ENCODE peak calls at places on chromosomes 6 and 20, in four cellular contexts. J, T, B and Y are unnamed samples.

GRCh38 chr6:117303323-117303722 is 38.0 kb downstream of the VGLL2 start:
- DNase-seq in B (no peak), J (no peak), T (no peak), Y (no peak)

GRCh38 chr6:53795702-53796450 is 1.1 kb downstream of the LRRC1 start:
- DNase-seq in B (no peak), T (peak; percentile 43), J (no peak), Y (no peak)

GRCh38 chr20:57772349-57772964 is 62.6 kb upstream of the PMEPA1 start:
- DNase-seq in T (peak; percentile 58), J (no peak), B (peak; percentile 93), Y (no peak)

GRCh38 chr6:97215157-97215769 is 67.8 kb downstream of the MMS22L start:
- DNase-seq in J (no peak), T (peak; percentile 78), B (peak; percentile 50), Y (no peak)

GRCh38 chr6:136365781-136366354 is 76.2 kb upstream of the BCLAF1 start:
- DNase-seq in B (no peak), J (peak; percentile 25), T (no peak), Y (peak; percentile 1)

GRCh38 chr20:25076731-25077609 is 5.0 kb downstream of the VSX1 start:
- DNase-seq in T (peak; percentile 22), J (no peak), B (peak; percentile 65), Y (no peak)

GRCh38 chr6:16669227-16669626 is 92.0 kb downstream of the ATXN1 start:
- DNase-seq in J (no peak), T (peak; percentile 53), B (peak; percentile 88), Y (peak; percentile 84)

GRCh38 chr6:34085453-34086170 is 60.3 kb downstream of the GRM4 start:
- DNase-seq in T (no peak), J (no peak), B (no peak), Y (no peak)

GRCh38 chr20:18360601-18361000 is 72.3 kb downstream of the ZNF133 start:
- DNase-seq in T (no peak), B (peak; percentile 57), J (no peak), Y (no peak)

GRCh38 chr6:82843291-82843885 is 222.3 kb downstream of the UBE3D start:
- DNase-seq in J (no peak), T (no peak), B (no peak), Y (no peak)

GRCh38 chr20:37853823-37854375 is 49.0 kb upstream of the VSTM2L start:
- DNase-seq in B (no peak), J (no peak), T (no peak), Y (no peak)

GRCh38 chr6:96626749-96627353 is 63.9 kb downstream of the FHL5 start:
- DNase-seq in T (peak; percentile 46), B (peak; percentile 41), J (no peak), Y (no peak)

GRCh38 chr6:1407499-1407990 is 18.2 kb downstream of the FOXF2 start:
- DNase-seq in J (no peak), B (no peak), T (peak; percentile 46), Y (no peak)

GRCh38 chr20:39829255-39829654 is 859.8 kb downstream of the MAFB start:
- DNase-seq in B (no peak), J (no peak), T (peak; percentile 28), Y (no peak)

GRCh38 chr20:47181056-47181862 is 175.2 kb downstream of the ZMYND8 start:
- DNase-seq in J (no peak), T (peak; percentile 38), B (peak; percentile 88), Y (no peak)

GRCh38 chr6:89475634-89476033 is 42.7 kb downstream of the ANKRD6 start:
- DNase-seq in B (no peak), T (peak; percentile 6), J (no peak), Y (no peak)

GRCh38 chr6:157994126-157994795 is 12.6 kb downstream of the SYNJ2 start:
- DNase-seq in B (no peak), T (no peak), J (no peak), Y (no peak)

GRCh38 chr20:8464368-8464767 is 332.3 kb downstream of the PLCB1 start:
- DNase-seq in J (no peak), B (peak; percentile 19), T (no peak), Y (no peak)

GRCh38 chr6:111175135-111175534 is 87.8 kb downstream of the SLC16A10 start:
- DNase-seq in J (no peak), B (no peak), T (no peak), Y (no peak)

GRCh38 chr20:2859330-2860121 is 13.8 kb upstream of the PTPRA start:
- DNase-seq in J (no peak), T (no peak), B (no peak), Y (no peak)

GRCh38 chr20:21257192-21257591 is 45.9 kb upstream of the XRN2 start:
- DNase-seq in J (no peak), B (no peak), T (no peak), Y (no peak)

GRCh38 chr6:33088258-33088930 is 12.6 kb downstream of the HLA-DPB1 start:
- DNase-seq in J (no peak), B (peak; percentile 80), T (no peak), Y (no peak)

GRCh38 chr6:33367009-33367714 is 24.5 kb upstream of the KIFC1 start:
- DNase-seq in T (no peak), B (no peak), J (no peak), Y (no peak)

GRCh38 chr20:4961746-4962145 is 39.6 kb downstream of the SLC23A2 start:
- DNase-seq in J (no peak), B (no peak), T (peak; percentile 99), Y (no peak)

DNA sequence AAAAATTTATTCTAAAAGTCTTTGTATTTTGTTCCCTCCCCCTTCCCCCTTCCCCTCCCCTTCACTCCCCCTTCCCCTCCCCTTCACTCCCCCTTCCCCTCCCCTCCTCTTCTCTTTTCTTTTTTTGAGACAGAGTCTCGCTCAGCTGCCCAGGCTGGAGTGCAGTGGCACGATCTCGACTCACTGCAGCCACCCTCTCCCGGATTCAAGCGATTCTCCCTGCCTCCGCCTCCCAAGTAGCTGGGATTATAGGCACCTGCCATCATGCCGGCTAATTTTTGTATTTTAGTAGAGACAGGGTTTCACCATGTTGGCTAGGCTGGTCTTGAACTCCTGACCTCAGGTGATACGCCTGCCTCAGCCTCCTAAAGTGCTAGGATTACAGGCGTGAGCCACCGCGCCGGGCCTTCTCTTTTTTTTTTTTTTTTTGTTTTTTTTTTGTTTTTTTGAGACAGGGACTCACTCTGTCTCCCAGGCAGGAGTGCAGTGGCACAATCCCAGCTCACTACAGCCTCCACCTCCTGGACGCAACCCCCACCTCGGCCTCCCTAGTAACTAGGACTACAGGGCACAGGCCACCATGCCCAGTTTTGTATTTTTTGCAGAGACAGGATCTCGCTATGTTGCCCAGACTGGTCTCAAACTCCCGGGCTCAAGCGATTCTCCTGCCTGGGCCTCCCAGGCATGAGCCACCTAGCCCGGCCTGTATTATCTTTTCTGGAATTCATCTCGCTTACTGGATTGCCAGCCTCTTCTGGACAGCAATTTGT is 1.1 kb upstream of the AFG1L start:
- DNase-seq in J (no peak), T (no peak), B (no peak), Y (no peak)
- H3K4me3 ChIP-seq in J (peak overlapping the region; percentile 74), T (peak overlapping the region; percentile 94), B (peak overlapping the region; percentile 85), Y (peak overlapping the region; percentile 97)

GRCh38 chr6:36839819-36840379 is 655 bp upstream of the CPNE5 start:
- DNase-seq in B (no peak), J (no peak), T (peak; percentile 16), Y (peak; percentile 57)

GRCh38 chr6:36841756-36842155 is 2.5 kb upstream of the CPNE5 start:
- DNase-seq in B (no peak), T (no peak), J (no peak), Y (no peak)

GRCh38 chr6:36843169-36843568 is 3.9 kb upstream of the CPNE5 start:
- DNase-seq in B (no peak), T (no peak), J (no peak), Y (no peak)

GRCh38 chr6:36838896-36839818 is at the start of gene CPNE5:
- DNase-seq in T (no peak), B (no peak), J (no peak), Y (no peak)

DNA sequence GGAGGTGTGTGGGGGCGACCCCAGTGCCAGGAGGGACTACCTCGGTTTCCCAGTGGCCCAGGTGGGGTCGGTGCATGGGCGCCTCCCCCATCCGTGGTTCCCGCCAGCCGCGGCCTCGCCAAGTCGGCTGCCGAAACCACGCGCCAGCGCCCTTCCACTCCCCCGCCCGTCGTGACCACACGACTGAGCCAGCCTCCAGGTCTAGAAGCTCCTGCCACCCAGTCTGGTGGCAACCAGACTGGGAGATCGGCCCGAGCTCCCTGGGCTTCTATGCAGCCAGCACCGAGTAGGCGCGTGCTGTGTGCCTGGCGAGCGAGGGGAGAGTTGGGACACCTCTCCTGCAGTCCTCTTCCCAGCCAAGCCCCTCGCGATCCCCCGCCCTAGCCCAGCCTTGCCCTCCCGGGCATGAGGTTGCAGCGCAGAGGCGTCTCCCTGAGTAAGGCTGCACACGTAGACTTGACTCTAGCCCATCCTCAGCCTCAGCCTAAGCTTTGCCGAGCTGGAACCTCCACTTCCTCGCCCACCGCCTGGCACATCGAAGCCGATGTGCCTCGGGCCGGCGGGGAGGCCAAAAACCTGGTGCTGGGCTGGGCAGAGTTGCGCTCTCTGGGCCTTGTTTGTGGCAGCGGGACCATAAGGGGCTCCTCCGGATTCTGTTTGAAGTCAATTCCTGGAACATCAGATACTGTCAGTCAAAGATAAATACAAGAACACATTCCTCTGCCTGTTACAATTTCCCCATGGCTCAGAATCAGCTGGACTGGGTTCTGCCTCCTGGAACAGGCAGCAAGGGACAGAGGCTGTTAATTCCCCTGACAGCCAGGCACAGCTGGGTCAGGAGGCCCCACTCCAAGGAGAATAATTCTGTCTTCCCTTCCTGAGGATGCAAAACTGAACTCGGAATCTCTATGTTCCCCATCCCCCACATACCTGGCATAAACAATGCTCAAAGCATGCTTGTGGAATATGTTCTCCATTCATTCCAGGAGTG is 1.5 kb upstream of the CPNE5 start:
- DNase-seq in B (no peak), J (no peak), T (no peak), Y (peak; percentile 52)
- H3K4me3 ChIP-seq in B (no peak overlapping the region), J (no peak overlapping the region), T (peak overlapping the region; percentile 53), Y (peak overlapping the region; percentile 38)

GRCh38 chr20:44208165-44208564 is 2.4 kb downstream of the OSER1 start:
- DNase-seq in T (no peak), B (no peak), J (no peak), Y (no peak)
- H3K4me3 ChIP-seq in T (peak overlapping the region; percentile 98), B (no peak overlapping the region), J (no peak overlapping the region), Y (no peak overlapping the region)

DNA sequence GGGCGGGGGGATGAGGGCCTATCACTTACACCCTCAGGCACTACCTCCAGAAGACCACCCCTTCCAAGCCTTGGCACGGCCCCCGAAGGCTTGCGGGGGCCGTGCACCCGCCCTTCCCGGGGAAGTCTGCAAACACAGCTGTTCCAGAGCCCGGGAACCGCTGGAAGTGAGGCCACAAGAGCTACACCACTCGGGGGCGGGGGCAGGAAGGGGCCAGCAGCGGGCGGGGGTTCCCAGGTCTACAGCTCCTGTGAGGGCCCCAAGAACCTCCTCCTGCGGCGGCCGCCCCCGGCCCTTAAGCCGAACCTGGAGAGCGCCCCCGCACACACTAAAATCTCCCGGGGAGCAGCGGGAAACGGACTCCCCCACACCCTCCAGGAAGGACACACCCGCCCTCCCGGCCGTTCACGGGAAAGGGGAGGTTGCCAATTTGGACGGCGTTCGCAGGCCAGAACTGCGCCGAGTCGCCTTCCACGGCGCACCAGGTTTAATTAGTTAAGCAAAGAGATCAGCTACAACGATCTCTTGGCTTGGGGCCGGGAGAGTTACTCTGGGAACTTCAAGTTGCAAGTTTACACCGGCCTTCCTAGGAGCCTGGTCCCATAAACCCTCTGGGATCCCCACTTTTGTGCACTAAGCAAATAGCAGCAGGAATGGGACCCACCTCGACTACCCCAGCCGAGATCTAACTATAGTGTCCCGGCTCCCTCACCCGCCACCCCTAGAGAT is 1.8 kb downstream of the JAG1 start:
- DNase-seq in B (no peak), J (peak; percentile 64), T (peak; percentile 65), Y (no peak)
- H3K4me3 ChIP-seq in B (peak overlapping the region; percentile 90), J (peak overlapping the region; percentile 70), T (peak overlapping the region; percentile 84), Y (no peak overlapping the region)

GRCh38 chr20:44807051-44807683 is 3.2 kb downstream of the RIMS4 start:
- DNase-seq in T (no peak), B (no peak), J (no peak), Y (no peak)
- H3K4me3 ChIP-seq in T (no peak overlapping the region), B (no peak overlapping the region), J (no peak overlapping the region), Y (no peak overlapping the region)

GRCh38 chr6:11043961-11044711 is at the start of gene ELOVL2:
- DNase-seq in J (no peak), B (no peak), T (peak; percentile 64), Y (no peak)
- H3K4me3 ChIP-seq in J (peak within 1 kb of the TSS; percentile 20), B (peak within 1 kb of the TSS; percentile 20), T (peak within 1 kb of the TSS; percentile 82), Y (no peak within 1 kb of the TSS)